ENCODE peak calls at places on chromosomes 12 and 14, in seven cellular contexts. R is spleen, Y is cardiac muscle cell, P is stomach, N is endothelial cell of umbilical vein, O is A549, T is adipocyte. Z is an unnamed sample.

GRCh38 chr14:101812071-101812470 is 50.6 kb downstream of the PPP2R5C start:
- DNase-seq in R (no peak), Y (no peak), P (no peak), N (no peak), O (no peak), T (no peak), Z (no peak)

GRCh38 chr14:69667938-69668336 is 56.5 kb downstream of the SUSD6 start:
- DNase-seq in R (no peak), Y (no peak), P (no peak), N (no peak), O (no peak), T (no peak), Z (no peak)

GRCh38 chr14:91439345-91439744 is 21.7 kb upstream of the CCDC88C start:
- DNase-seq in R (no peak), Y (no peak), P (no peak), N (no peak), O (no peak), T (no peak), Z (no peak)

GRCh38 chr12:25248137-25248536 is 2.6 kb downstream of the KRAS start:
- DNase-seq in R (no peak), Y (no peak), P (no peak), N (no peak), O (no peak), T (no peak), Z (no peak)

GRCh38 chr12:101051901-101052550 is 158.0 kb downstream of the SLC5A8 start:
- DNase-seq in R (no peak), Y (no peak), P (no peak), N (peak; percentile 82), O (peak; percentile 82), T (peak; percentile 91), Z (peak; percentile 83)

GRCh38 chr14:85060116-85060515 is 469.8 kb upstream of the FLRT2 start:
- DNase-seq in R (no peak), Y (no peak), P (no peak), N (no peak), O (no peak), T (peak; percentile 36), Z (no peak)

GRCh38 chr12:25463005-25463404 is 90.1 kb downstream of the LMNTD1 start:
- DNase-seq in R (no peak), Y (no peak), P (no peak), N (no peak), O (no peak), T (no peak), Z (no peak)

GRCh38 chr12:19190292-19191031 is 60.9 kb downstream of the PLEKHA5 start:
- DNase-seq in R (no peak), Y (no peak), P (no peak), N (peak; percentile 87), O (no peak), T (peak; percentile 47), Z (no peak)

GRCh38 chr12:9404469-9405260 is 196.5 kb upstream of the PZP start:
- DNase-seq in R (no peak), Y (no peak), P (no peak), N (no peak), O (no peak), T (no peak), Z (no peak)

GRCh38 chr12:124500232-124501079 is 67.0 kb downstream of the NCOR2 start:
- DNase-seq in R (peak; percentile 68), Y (peak; percentile 77), P (no peak), N (no peak), O (no peak), T (peak; percentile 51), Z (no peak)

GRCh38 chr12:81086342-81086741 is 8.5 kb downstream of the ACSS3 start:
- DNase-seq in R (no peak), Y (no peak), P (no peak), N (no peak), O (no peak), T (no peak), Z (no peak)

GRCh38 chr12:47889040-47889439 is 15.8 kb downstream of the VDR start:
- DNase-seq in R (no peak), Y (no peak), P (no peak), N (no peak), O (no peak), T (no peak), Z (peak; percentile 53)
- H3K4me3 ChIP-seq in R (no peak overlapping the region), Y (no peak overlapping the region), P (no peak overlapping the region), N (no peak overlapping the region), O (no peak overlapping the region), T (no peak overlapping the region), Z (no peak overlapping the region)

DNA sequence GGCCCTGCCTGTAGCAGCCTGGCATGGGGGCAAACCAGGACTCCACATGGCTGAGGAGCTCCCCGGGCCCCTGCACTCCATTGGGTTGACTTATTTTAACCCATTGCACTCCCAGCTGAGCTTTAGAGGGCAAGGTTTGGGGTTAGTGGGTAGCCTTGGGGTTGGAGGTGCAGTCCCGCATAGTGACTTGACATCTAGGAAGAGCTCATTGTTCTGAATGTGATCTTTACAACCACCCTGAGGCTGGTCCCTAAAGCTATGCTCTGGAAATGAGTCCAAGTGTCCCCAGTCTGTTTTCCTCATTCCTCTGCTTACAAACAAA is 36.4 kb downstream of the NFKBIA start:
- DNase-seq in R (no peak), Y (no peak), P (no peak), N (no peak), O (no peak), T (no peak), Z (no peak)
- H3K4me3 ChIP-seq in R (no peak overlapping the region), Y (no peak overlapping the region), P (no peak overlapping the region), N (no peak overlapping the region), O (no peak overlapping the region), T (peak overlapping the region; percentile 8), Z (no peak overlapping the region)

GRCh38 chr12:32893458-32893857 is 3.1 kb downstream of the PKP2 start:
- DNase-seq in R (no peak), Y (peak; percentile 64), P (no peak), N (no peak), O (no peak), T (no peak), Z (peak; percentile 61)

GRCh38 chr12:32896438-32897275 is at the start of gene PKP2:
- DNase-seq in R (peak; percentile 85), Y (peak; percentile 91), P (peak; percentile 91), N (peak; percentile 36), O (peak; percentile 49), T (no peak), Z (peak; percentile 95)

GRCh38 chr12:32893008-32893407 is 3.6 kb downstream of the PKP2 start:
- DNase-seq in R (no peak), Y (peak; percentile 43), P (no peak), N (no peak), O (no peak), T (no peak), Z (no peak)

GRCh38 chr12:32895688-32896437 is 714 bp downstream of the PKP2 start:
- DNase-seq in R (no peak), Y (no peak), P (peak; percentile 47), N (no peak), O (no peak), T (no peak), Z (peak; percentile 82)

GRCh38 chr12:32894566-32894965 is 2.0 kb downstream of the PKP2 start:
- DNase-seq in R (no peak), Y (peak; percentile 45), P (no peak), N (no peak), O (no peak), T (no peak), Z (peak; percentile 58)
- H3K4me3 ChIP-seq in R (no peak overlapping the region), Y (peak overlapping the region; percentile 57), P (peak overlapping the region; percentile 82), N (no peak overlapping the region), O (no peak overlapping the region), T (no peak overlapping the region), Z (peak overlapping the region; percentile 28)

GRCh38 chr14:75435473-75435872 is 7.7 kb downstream of the JDP2 start:
- DNase-seq in R (no peak), Y (no peak), P (no peak), N (no peak), O (no peak), T (no peak), Z (no peak)
- H3K4me3 ChIP-seq in R (no peak overlapping the region), Y (no peak overlapping the region), P (no peak overlapping the region), N (no peak overlapping the region), O (no peak overlapping the region), T (no peak overlapping the region), Z (no peak overlapping the region)

GRCh38 chr14:54653764-54654469 is 87.0 kb downstream of the SAMD4A start:
- DNase-seq in R (peak; percentile 75), Y (no peak), P (no peak), N (peak; percentile 99), O (peak; percentile 25), T (peak; percentile 63), Z (no peak)
- H3K4me3 ChIP-seq in R (no peak overlapping the region), Y (no peak overlapping the region), P (no peak overlapping the region), N (peak overlapping the region; percentile 14), O (no peak overlapping the region), T (peak overlapping the region; percentile 52), Z (no peak overlapping the region)

GRCh38 chr12:32921397-32921796 is 24.8 kb upstream of the PKP2 start:
- DNase-seq in R (no peak), Y (no peak), P (no peak), N (peak; percentile 42), O (peak; percentile 10), T (no peak), Z (no peak)
- H3K4me3 ChIP-seq in R (no peak overlapping the region), Y (no peak overlapping the region), P (no peak overlapping the region), N (no peak overlapping the region), O (no peak overlapping the region), T (no peak overlapping the region), Z (no peak overlapping the region)

GRCh38 chr12:85280984-85281946 is 1.2 kb downstream of the ALX1 start:
- DNase-seq in R (no peak), Y (no peak), P (no peak), N (peak; percentile 60), O (no peak), T (peak; percentile 13), Z (peak; percentile 5)
- H3K4me3 ChIP-seq in R (no peak overlapping the region), Y (peak overlapping the region; percentile 73), P (no peak overlapping the region), N (peak overlapping the region; percentile 84), O (peak overlapping the region; percentile 61), T (peak overlapping the region; percentile 89), Z (peak overlapping the region; percentile 50)